ENCODE peak calls at places on chromosomes 11 and 22, in five cellular contexts. L, O, Y, X and A are unnamed samples.

GRCh38 chr11:125373426-125374391 is 122.4 kb downstream of the FEZ1 start:
- DNase-seq in L (no peak), O (no peak), Y (peak; percentile 66), X (no peak), A (no peak)

GRCh38 chr22:26460202-26460601 is 23.4 kb downstream of the HPS4 start:
- DNase-seq in L (no peak), O (no peak), Y (no peak), X (no peak), A (no peak)

GRCh38 chr11:128582496-128583366 is 4.6 kb downstream of the ETS1 start:
- DNase-seq in L (no peak), O (peak; percentile 95), Y (no peak), X (no peak), A (no peak)

GRCh38 chr11:64321533-64321932 is 3.6 kb downstream of the PRDX5 start:
- DNase-seq in L (no peak), O (peak; percentile 53), Y (no peak), X (no peak), A (no peak)

GRCh38 chr11:134331565-134332188 is at the start of gene GLB1L2:
- DNase-seq in L (no peak), O (no peak), Y (peak; percentile 38), X (peak; percentile 89), A (peak; percentile 81)

GRCh38 chr11:34840736-34841386 is 75.3 kb downstream of the APIP start:
- DNase-seq in L (no peak), O (no peak), Y (no peak), X (peak; percentile 37), A (no peak)

GRCh38 chr11:94193288-94193687 is 64.6 kb downstream of the PANX1 start:
- DNase-seq in L (no peak), O (peak; percentile 84), Y (no peak), X (no peak), A (no peak)

GRCh38 chr22:28232231-28232630 is 313.2 kb upstream of the PITPNB start:
- DNase-seq in L (no peak), O (no peak), Y (no peak), X (no peak), A (no peak)

GRCh38 chr22:37803195-37803635 is 4.5 kb upstream of the GCAT start:
- DNase-seq in L (peak; percentile 67), O (no peak), Y (no peak), X (peak; percentile 60), A (no peak)

GRCh38 chr11:10906521-10906920 is 48.7 kb upstream of the ZBED5 start:
- DNase-seq in L (no peak), O (peak; percentile 40), Y (no peak), X (no peak), A (no peak)

GRCh38 chr11:35065566-35065965 is 73.4 kb upstream of the CD44 start:
- DNase-seq in L (no peak), O (no peak), Y (no peak), X (no peak), A (peak; percentile 79)

GRCh38 chr11:63871962-63872832 is 33.3 kb downstream of the MARK2 start:
- DNase-seq in L (peak; percentile 92), O (peak; percentile 89), Y (peak; percentile 89), X (peak; percentile 63), A (peak; percentile 78)

GRCh38 chr11:118522571-118523072 is 4.7 kb upstream of the TTC36 start:
- DNase-seq in L (no peak), O (peak; percentile 27), Y (no peak), X (peak; percentile 48), A (no peak)

GRCh38 chr22:50568626-50569025 is 5.9 kb upstream of the SYCE3 start:
- DNase-seq in L (no peak), O (no peak), Y (no peak), X (no peak), A (no peak)

GRCh38 chr11:3052567-3052966 is 4.7 kb downstream of the CARS1 start:
- DNase-seq in L (no peak), O (no peak), Y (no peak), X (no peak), A (no peak)

GRCh38 chr11:115132829-115133228 is 371.4 kb downstream of the CADM1 start:
- DNase-seq in L (no peak), O (no peak), Y (no peak), X (peak; percentile 33), A (no peak)

GRCh38 chr11:96013459-96014213 is 89.7 kb upstream of the MTMR2 start:
- DNase-seq in L (no peak), O (no peak), Y (no peak), X (no peak), A (no peak)

GRCh38 chr11:113732092-113732491 is 26.0 kb upstream of the TMPRSS5 start:
- DNase-seq in L (no peak), O (no peak), Y (no peak), X (no peak), A (no peak)

GRCh38 chr22:37501176-37501609 is 15.0 kb upstream of the MFNG start:
- DNase-seq in L (no peak), O (peak; percentile 48), Y (peak; percentile 77), X (no peak), A (no peak)

GRCh38 chr11:125350206-125351044 is 145.6 kb downstream of the FEZ1 start:
- DNase-seq in L (no peak), O (no peak), Y (no peak), X (no peak), A (no peak)

GRCh38 chr11:123654566-123655081 is at the start of gene SCN3B:
- DNase-seq in L (no peak), O (peak; percentile 70), Y (peak; percentile 73), X (peak; percentile 95), A (peak; percentile 43)

GRCh38 chr11:93775289-93775688 is 8.8 kb upstream of the MED17 start:
- DNase-seq in L (no peak), O (no peak), Y (no peak), X (peak; percentile 19), A (no peak)

GRCh38 chr11:58493676-58494075 is 14.2 kb downstream of the OR5B21 start:
- DNase-seq in L (no peak), O (peak; percentile 3), Y (no peak), X (no peak), A (no peak)

DNA sequence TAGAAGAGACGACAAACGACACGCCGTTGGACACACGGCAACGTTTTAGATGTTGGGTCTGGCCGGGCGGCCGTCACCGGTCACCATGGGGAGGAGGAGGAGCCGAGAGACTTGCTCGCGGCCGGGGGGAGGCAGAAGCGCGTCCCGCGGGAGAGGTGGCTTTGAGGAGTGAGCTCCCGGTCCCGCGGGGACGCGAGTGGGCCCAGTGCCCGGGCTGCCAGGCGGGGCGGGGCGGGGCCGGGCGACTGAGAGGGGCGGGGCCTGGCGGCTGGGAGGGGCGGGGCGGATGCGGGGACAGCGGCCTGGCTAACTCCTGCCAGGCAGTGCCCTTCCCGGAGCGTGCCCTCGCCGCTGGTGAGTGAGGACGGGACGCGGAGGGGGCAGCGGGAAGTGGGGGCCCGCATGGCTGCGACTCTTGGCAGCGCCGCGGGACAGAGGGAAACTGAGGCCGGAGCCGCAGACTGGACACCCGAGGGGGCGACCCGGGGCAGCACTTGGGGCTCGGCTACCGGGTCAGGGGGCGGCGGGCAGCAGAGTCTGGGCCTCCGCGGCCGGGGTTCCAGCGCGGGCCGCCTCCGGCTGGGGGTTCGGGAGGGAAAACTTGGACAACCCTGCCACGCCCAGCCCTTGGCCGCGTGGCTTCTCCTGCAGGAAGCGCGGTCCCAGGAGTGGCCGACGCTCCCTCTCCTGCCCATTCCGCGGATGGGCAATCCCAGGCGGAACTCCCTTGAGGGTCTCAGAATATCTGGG is at the start of gene TSPO:
- DNase-seq in L (peak; percentile 92), O (peak; percentile 37), Y (peak; percentile 78), X (no peak), A (peak; percentile 70)
- TF ChIP-seq CTCF in L (no peak), O (no peak), Y (peak; percentile 4), X (no peak), A (no peak)

DNA sequence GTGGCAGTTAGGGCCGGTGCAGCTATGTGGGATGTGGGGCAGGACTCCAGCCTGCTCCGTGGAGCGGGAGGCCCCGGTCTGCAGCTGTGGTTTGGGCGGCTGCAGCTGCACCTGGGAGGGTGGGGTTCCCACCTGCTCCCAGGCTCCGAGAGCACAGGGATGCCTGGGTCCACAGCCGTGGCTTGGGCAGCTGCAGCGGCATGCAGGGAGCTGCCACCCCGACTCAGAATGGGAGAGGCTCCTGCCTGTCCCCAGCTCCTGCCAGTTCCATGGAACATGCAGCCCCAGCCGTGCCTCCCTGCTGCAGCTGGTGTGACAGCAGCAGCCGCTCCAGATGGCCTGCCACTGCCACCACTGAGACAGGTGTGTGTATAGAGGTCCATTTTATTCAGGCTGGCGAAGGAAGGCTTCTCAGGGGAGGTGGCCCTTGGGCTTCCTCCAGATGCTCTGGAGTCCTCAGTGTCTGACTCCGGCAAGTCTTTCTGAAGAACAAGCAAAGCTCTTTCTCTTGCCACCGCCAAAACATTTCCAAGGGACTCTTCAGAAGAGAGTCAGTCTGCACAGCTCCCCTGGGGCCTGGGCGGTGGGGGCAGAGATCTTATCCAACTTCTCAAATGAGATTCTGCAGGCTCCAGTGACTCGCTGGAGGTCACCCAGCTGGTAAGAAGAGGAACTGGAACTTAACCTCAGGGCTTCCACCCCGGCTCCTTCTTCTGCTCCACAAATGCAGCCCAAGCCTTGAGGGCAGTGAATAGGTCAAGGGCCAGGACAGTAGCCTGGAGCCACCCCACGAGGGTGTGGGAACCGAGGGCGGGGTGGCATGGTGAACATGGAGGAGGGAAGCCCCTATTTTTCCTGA is 21.6 kb upstream of the UPK3A start:
- DNase-seq in L (no peak), O (no peak), Y (no peak), X (no peak), A (no peak)
- H3K4me3 ChIP-seq in L (no peak overlapping the region), O (no peak overlapping the region), Y (no peak overlapping the region), X (no peak overlapping the region), A (no peak overlapping the region)

DNA sequence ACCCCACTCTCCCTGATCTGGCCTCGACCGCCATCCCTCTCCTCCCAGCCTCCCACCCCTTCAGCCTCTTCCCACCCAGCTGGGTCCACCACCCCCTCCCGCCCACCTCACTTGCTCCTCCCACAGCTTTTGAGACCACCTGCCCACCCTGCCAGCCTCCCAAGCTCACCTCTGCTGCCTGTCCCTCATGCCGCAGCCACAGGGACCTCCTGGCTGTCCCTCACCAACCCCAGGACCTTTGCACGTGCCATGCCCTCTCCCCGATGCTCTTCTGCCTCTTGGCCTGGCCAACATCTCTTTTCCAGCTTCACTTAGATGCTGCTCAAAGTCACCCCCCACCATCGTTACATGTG is 6.5 kb downstream of the PNPLA5 start:
- DNase-seq in L (no peak), O (no peak), Y (no peak), X (no peak), A (no peak)
- TF ChIP-seq CTCF in L (no peak), O (no peak), Y (no peak), X (no peak), A (no peak)

DNA sequence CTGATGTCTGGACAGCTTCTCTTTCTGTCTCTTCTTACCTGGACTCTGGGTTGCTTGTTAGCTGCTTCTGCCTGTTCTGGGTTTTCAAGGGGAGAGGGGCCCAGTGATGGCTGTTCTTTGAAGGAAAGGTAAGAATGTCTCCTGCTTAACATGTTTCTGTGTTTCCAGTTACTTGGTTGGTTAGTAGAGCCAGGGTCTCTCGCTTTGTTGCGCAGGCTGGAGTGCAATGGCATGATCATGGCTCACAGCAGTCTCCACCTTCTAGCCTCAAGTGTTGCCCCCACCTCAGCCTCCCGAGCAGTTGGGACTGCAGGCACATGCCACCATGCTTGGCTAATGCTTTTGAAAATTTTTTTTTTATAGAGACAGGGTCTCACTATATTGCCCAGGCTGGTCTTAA is 126.6 kb downstream of the BCR start:
- DNase-seq in L (no peak), O (no peak), Y (no peak), X (no peak), A (peak; percentile 8)
- H3K4me3 ChIP-seq in L (no peak overlapping the region), O (no peak overlapping the region), Y (no peak overlapping the region), X (no peak overlapping the region), A (no peak overlapping the region)

GRCh38 chr11:16598906-16599305 is 139.5 kb upstream of the C11orf58 start:
- DNase-seq in L (no peak), O (no peak), Y (no peak), X (no peak), A (no peak)
- TF ChIP-seq CTCF in L (no peak), O (no peak), Y (no peak), X (no peak), A (no peak)